ENCODE peak calls at places on chromosomes 13 and 19, in six cellular contexts. One of them, this sample, is unnamed.
A peak's percentile ranks its signal among the peaks of the same experiment; 100 is the strongest.

GRCh38 chr13:50248537-50249521 is 233.6 kb downstream of the KCNRG start:
- DNase-seq in PC-9: no peak
- DNase-seq in endothelial cell of umbilical vein: no peak
- DNase-seq in fibroblast of lung: no peak
- DNase-seq in GM23248: no peak
- DNase-seq in H9: no peak
- DNase-seq in this sample: no peak

GRCh38 chr19:46602392-46603194 is 1.5 kb downstream of the CALM3 start:
- DNase-seq in H9: no peak
- DNase-seq in PC-9: no peak
- DNase-seq in endothelial cell of umbilical vein: no peak
- DNase-seq in fibroblast of lung: no peak
- DNase-seq in GM23248: peak; percentile 73
- DNase-seq in this sample: no peak

GRCh38 chr19:38596057-38596981 is 21.4 kb downstream of the MAP4K1 start:
- DNase-seq in GM23248: peak; percentile 32
- DNase-seq in endothelial cell of umbilical vein: peak; percentile 15
- DNase-seq in fibroblast of lung: no peak
- DNase-seq in H9: peak; percentile 96
- DNase-seq in PC-9: peak; percentile 85
- DNase-seq in this sample: no peak

GRCh38 chr13:87324558-87324957 is 346.6 kb upstream of the SLITRK5 start:
- DNase-seq in PC-9: no peak
- DNase-seq in endothelial cell of umbilical vein: no peak
- DNase-seq in H9: no peak
- DNase-seq in GM23248: no peak
- DNase-seq in fibroblast of lung: no peak
- DNase-seq in this sample: no peak

GRCh38 chr19:40589723-40590429 is 11.3 kb upstream of the LTBP4 start:
- DNase-seq in fibroblast of lung: no peak
- DNase-seq in PC-9: no peak
- DNase-seq in endothelial cell of umbilical vein: no peak
- DNase-seq in H9: no peak
- DNase-seq in GM23248: no peak
- DNase-seq in this sample: no peak

GRCh38 chr13:113809934-113810333 is 50.9 kb downstream of the TMEM255B start:
- DNase-seq in fibroblast of lung: no peak
- DNase-seq in endothelial cell of umbilical vein: no peak
- DNase-seq in PC-9: no peak
- DNase-seq in GM23248: no peak
- DNase-seq in H9: no peak
- DNase-seq in this sample: no peak

GRCh38 chr13:23321534-23322241 is 111.8 kb downstream of the SACS start:
- DNase-seq in fibroblast of lung: peak; percentile 90
- DNase-seq in endothelial cell of umbilical vein: peak; percentile 92
- DNase-seq in PC-9: no peak
- DNase-seq in H9: no peak
- DNase-seq in GM23248: peak; percentile 97
- DNase-seq in this sample: peak; percentile 26

GRCh38 chr19:55392820-55393219 is 7.1 kb downstream of the RPL28 start:
- DNase-seq in GM23248: no peak
- DNase-seq in H9: no peak
- DNase-seq in endothelial cell of umbilical vein: no peak
- DNase-seq in PC-9: no peak
- DNase-seq in fibroblast of lung: no peak
- DNase-seq in this sample: no peak

GRCh38 chr13:93700115-93700514 is 473.5 kb downstream of the GPC6 start:
- DNase-seq in fibroblast of lung: peak; percentile 45
- DNase-seq in PC-9: no peak
- DNase-seq in endothelial cell of umbilical vein: no peak
- DNase-seq in GM23248: peak; percentile 11
- DNase-seq in H9: no peak
- DNase-seq in this sample: no peak

GRCh38 chr13:89401209-89401810 is 1730.1 kb downstream of the SLITRK5 start:
- DNase-seq in H9: no peak
- DNase-seq in PC-9: peak; percentile 3
- DNase-seq in GM23248: peak; percentile 78
- DNase-seq in endothelial cell of umbilical vein: peak; percentile 63
- DNase-seq in fibroblast of lung: peak; percentile 87
- DNase-seq in this sample: no peak

DNA sequence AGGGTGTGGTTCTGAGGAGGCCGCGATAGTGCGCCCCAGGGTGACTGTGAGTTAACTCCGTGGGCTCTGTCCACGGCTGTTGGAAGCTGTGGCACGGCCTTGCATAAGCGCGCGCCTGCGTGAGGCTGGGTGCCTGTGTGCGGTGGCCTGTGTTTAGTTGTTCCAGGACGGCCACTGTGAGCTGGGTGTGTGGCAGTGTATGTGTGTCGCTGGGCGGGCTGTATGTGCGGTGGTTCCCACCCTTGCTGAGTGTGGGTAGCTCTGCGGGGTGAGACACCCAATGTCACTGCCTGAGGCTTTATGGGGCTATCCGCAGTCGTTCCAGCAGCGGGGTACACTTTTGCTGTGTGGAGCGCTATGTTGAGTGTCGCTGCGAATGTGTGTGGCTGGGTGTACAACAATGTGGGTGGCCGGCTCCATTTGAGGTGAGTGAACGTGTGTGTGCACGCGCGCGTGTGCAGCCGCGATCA is 438 bp upstream of the SSBP4 start:
- DNase-seq in H9: no peak
- DNase-seq in PC-9: no peak
- DNase-seq in fibroblast of lung: no peak
- DNase-seq in endothelial cell of umbilical vein: no peak
- DNase-seq in GM23248: peak; percentile 79
- DNase-seq in this sample: no peak
- H3K4me1 ChIP-seq in H9: peaks cover 4% of the 10 kb centered on the region
- H3K4me1 ChIP-seq in PC-9: peaks cover 55% of the 10 kb centered on the region
- H3K4me1 ChIP-seq in fibroblast of lung: peaks cover 43% of the 10 kb centered on the region
- H3K4me1 ChIP-seq in endothelial cell of umbilical vein: peaks cover 46% of the 10 kb centered on the region
- H3K4me1 ChIP-seq in GM23248: peaks cover 52% of the 10 kb centered on the region
- H3K4me1 ChIP-seq in this sample: peaks cover 24% of the 10 kb centered on the region

GRCh38 chr19:2059422-2060201 is 8.6 kb upstream of the MKNK2 start:
- DNase-seq in GM23248: peak; percentile 93
- DNase-seq in PC-9: peak; percentile 94
- DNase-seq in endothelial cell of umbilical vein: no peak
- DNase-seq in H9: no peak
- DNase-seq in fibroblast of lung: peak; percentile 89
- DNase-seq in this sample: no peak

GRCh38 chr19:2061093-2061935 is 10.3 kb upstream of the MKNK2 start:
- DNase-seq in PC-9: peak; percentile 94
- DNase-seq in H9: peak; percentile 98
- DNase-seq in GM23248: peak; percentile 100
- DNase-seq in endothelial cell of umbilical vein: peak; percentile 98
- DNase-seq in fibroblast of lung: peak; percentile 98
- DNase-seq in this sample: no peak

GRCh38 chr19:2057484-2058469 is 6.7 kb upstream of the MKNK2 start:
- DNase-seq in H9: no peak
- DNase-seq in endothelial cell of umbilical vein: no peak
- DNase-seq in PC-9: no peak
- DNase-seq in fibroblast of lung: no peak
- DNase-seq in GM23248: no peak
- DNase-seq in this sample: no peak

GRCh38 chr19:2056810-2057192 is 5.8 kb upstream of the MKNK2 start:
- DNase-seq in PC-9: no peak
- DNase-seq in fibroblast of lung: no peak
- DNase-seq in GM23248: no peak
- DNase-seq in endothelial cell of umbilical vein: no peak
- DNase-seq in H9: peak; percentile 26
- DNase-seq in this sample: no peak

DNA sequence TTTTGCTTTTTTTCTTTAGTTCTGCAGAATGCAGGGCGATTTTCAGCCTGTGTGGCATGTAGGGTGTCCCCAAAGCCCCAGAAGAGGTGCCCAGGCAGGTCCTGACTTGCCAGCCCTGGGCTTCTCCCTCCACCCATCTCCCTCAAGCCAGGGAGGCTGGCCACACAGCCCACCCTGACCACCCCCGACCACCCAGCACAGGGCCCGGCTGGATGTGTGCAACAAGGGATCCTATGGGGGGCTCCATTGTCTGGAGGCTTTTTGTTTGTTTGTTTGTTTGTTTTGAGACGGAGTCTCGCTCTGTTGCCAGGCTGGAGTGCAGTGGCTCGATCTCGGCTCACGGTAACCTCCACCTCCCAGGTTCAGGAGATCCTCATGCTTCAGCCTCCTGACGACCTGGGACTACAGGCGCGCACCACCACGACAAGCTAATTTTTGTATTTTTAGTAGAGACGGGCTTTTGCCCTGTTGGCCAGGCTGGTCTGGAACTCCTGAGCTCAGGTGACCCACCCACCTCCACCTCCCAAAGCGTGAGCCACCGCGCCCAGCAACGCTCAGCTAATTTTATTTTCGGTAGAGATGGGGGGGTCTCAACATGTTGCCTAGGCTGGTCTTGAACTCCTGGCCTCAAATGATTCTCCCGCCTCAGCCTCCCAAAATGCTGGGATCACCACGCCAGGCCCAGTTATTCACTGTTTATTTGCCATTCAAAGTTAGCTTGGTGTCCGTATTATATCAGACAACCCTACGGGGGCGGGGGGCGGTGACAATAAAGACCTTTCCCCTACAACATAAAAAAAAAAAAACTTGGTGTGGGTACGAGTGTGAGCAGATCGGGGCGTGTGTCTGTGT is 7.8 kb upstream of the MKNK2 start:
- DNase-seq in fibroblast of lung: no peak
- DNase-seq in endothelial cell of umbilical vein: no peak
- DNase-seq in GM23248: no peak
- DNase-seq in H9: no peak
- DNase-seq in PC-9: no peak
- DNase-seq in this sample: no peak
- H2AFZ ChIP-seq in fibroblast of lung: no peak overlapping the region
- H2AFZ ChIP-seq in endothelial cell of umbilical vein: no peak overlapping the region
- H2AFZ ChIP-seq in GM23248: peak overlapping the region; percentile 22
- H2AFZ ChIP-seq in H9: no peak overlapping the region
- H2AFZ ChIP-seq in PC-9: no peak overlapping the region
- H2AFZ ChIP-seq in this sample: no peak overlapping the region

GRCh38 chr13:73943965-73944233 is 190.3 kb downstream of the KLF12 start:
- DNase-seq in GM23248: no peak
- DNase-seq in H9: no peak
- DNase-seq in fibroblast of lung: no peak
- DNase-seq in PC-9: no peak
- DNase-seq in endothelial cell of umbilical vein: no peak
- DNase-seq in this sample: no peak

GRCh38 chr13:73948848-73949529 is 185.2 kb downstream of the KLF12 start:
- DNase-seq in endothelial cell of umbilical vein: no peak
- DNase-seq in fibroblast of lung: no peak
- DNase-seq in PC-9: no peak
- DNase-seq in H9: no peak
- DNase-seq in GM23248: no peak
- DNase-seq in this sample: no peak

GRCh38 chr13:73943137-73943964 is 190.9 kb downstream of the KLF12 start:
- DNase-seq in GM23248: peak; percentile 27
- DNase-seq in PC-9: no peak
- DNase-seq in endothelial cell of umbilical vein: no peak
- DNase-seq in fibroblast of lung: no peak
- DNase-seq in H9: no peak
- DNase-seq in this sample: no peak

GRCh38 chr13:73945871-73946270 is 188.3 kb downstream of the KLF12 start:
- DNase-seq in fibroblast of lung: no peak
- DNase-seq in PC-9: no peak
- DNase-seq in H9: no peak
- DNase-seq in GM23248: peak; percentile 61
- DNase-seq in endothelial cell of umbilical vein: peak; percentile 37
- DNase-seq in this sample: no peak

DNA sequence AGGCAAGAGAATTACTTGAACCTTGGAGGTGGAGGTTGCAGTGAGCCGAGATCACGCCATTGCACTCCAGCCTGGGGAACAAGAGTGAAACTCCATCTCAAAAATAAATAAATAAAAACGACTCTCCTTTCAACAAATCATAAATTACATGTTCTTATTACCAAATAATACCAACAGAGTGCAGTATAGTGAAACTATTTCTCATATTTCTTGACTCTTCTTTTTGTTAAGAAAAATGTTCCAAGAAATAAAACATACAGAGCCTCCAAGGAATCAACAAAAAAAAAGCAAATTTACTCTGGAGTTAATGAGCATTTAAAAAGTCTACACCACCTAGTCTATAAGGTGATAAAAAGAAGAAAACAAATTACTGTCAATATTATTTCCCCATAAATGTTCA is 188.8 kb downstream of the KLF12 start:
- DNase-seq in fibroblast of lung: peak; percentile 61
- DNase-seq in PC-9: no peak
- DNase-seq in GM23248: peak; percentile 38
- DNase-seq in endothelial cell of umbilical vein: no peak
- DNase-seq in H9: no peak
- DNase-seq in this sample: no peak
- H3K4me1 ChIP-seq in fibroblast of lung: no peaks in the 10 kb centered on the region
- H3K4me1 ChIP-seq in PC-9: no peaks in the 10 kb centered on the region
- H3K4me1 ChIP-seq in GM23248: peaks cover 26% of the 10 kb centered on the region
- H3K4me1 ChIP-seq in endothelial cell of umbilical vein: no peaks in the 10 kb centered on the region
- H3K4me1 ChIP-seq in H9: no peaks in the 10 kb centered on the region
- H3K4me1 ChIP-seq in this sample: peaks cover 3% of the 10 kb centered on the region

GRCh38 chr13:20219585-20219984 is 12.5 kb downstream of the GJB6 start:
- DNase-seq in endothelial cell of umbilical vein: no peak
- DNase-seq in H9: no peak
- DNase-seq in PC-9: no peak
- DNase-seq in fibroblast of lung: no peak
- DNase-seq in GM23248: no peak
- DNase-seq in this sample: no peak
- H2AFZ ChIP-seq in endothelial cell of umbilical vein: no peak overlapping the region
- H2AFZ ChIP-seq in H9: no peak overlapping the region
- H2AFZ ChIP-seq in PC-9: no peak overlapping the region
- H2AFZ ChIP-seq in fibroblast of lung: no peak overlapping the region
- H2AFZ ChIP-seq in GM23248: no peak overlapping the region
- H2AFZ ChIP-seq in this sample: peak overlapping the region; percentile 14

DNA sequence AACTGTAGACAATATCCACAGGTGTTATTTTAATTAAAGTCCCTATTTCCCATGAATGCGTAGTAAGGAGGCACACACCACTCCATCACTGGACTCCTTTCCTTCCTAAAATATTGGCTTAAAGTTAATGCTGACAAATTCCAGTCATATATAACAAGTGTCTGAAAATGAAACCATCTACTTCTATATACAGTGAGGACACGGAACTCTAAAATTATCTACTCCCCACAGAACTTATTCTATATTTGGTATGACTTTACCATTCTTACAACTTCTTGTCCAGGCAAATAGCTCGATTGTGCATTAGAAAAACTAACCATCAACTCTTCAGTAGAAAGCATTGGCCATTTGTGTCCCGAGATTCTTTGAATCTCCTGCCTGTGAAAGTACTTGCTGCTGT is 1560.2 kb downstream of the EFNB2 start:
- DNase-seq in GM23248: no peak
- DNase-seq in PC-9: no peak
- DNase-seq in endothelial cell of umbilical vein: no peak
- DNase-seq in H9: no peak
- DNase-seq in fibroblast of lung: no peak
- DNase-seq in this sample: no peak
- H3K4me1 ChIP-seq in GM23248: no peaks in the 10 kb centered on the region
- H3K4me1 ChIP-seq in PC-9: no peaks in the 10 kb centered on the region
- H3K4me1 ChIP-seq in endothelial cell of umbilical vein: no peaks in the 10 kb centered on the region
- H3K4me1 ChIP-seq in H9: no peaks in the 10 kb centered on the region
- H3K4me1 ChIP-seq in fibroblast of lung: no peaks in the 10 kb centered on the region
- H3K4me1 ChIP-seq in this sample: no peaks in the 10 kb centered on the region